ENCODE peak calls at places on chromosome 16, in eight cellular contexts. E is suprapubic skin, N is vagina, L is HCT116, K is GM23338, J is H1, I is K562, B is sigmoid colon. T is an unnamed sample.
A peak's percentile ranks its signal among the peaks of the same experiment; 100 is the strongest.

GRCh38 chr16:21301895-21302291 is 23.8 kb upstream of the CRYM start:
- DNase-seq in I (no peak), B (no peak), E (no peak), K (no peak), L (no peak), N (no peak), J (no peak), T (no peak)

GRCh38 chr16:58329147-58329546 is 34.3 kb upstream of the PRSS54 start:
- DNase-seq in I (no peak), E (no peak), B (no peak), L (no peak), J (no peak), N (no peak), K (no peak), T (no peak)

GRCh38 chr16:87392823-87393679 is 915 bp downstream of the MAP1LC3B start:
- DNase-seq in E (no peak), B (peak; percentile 82), K (peak; percentile 71), J (peak; percentile 80), I (peak; percentile 68), N (no peak), L (no peak), T (peak; percentile 55)

GRCh38 chr16:8665529-8665928 is 8.9 kb upstream of the ABAT start:
- DNase-seq in I (no peak), L (no peak), N (no peak), K (peak; percentile 35), E (no peak), B (no peak), J (no peak), T (no peak)

GRCh38 chr16:87993901-87994300 is 42.7 kb downstream of the BANP start:
- DNase-seq in K (no peak), E (no peak), B (peak; percentile 33), L (no peak), I (no peak), J (no peak), N (no peak), T (no peak)

GRCh38 chr16:81646561-81646960 is 132.5 kb upstream of the PLCG2 start:
- DNase-seq in N (no peak), E (no peak), J (no peak), K (no peak), L (no peak), I (no peak), B (no peak), T (no peak)

GRCh38 chr16:85369060-85369459 is 244.1 kb upstream of the GSE1 start:
- DNase-seq in B (no peak), J (no peak), K (no peak), L (no peak), I (no peak), N (no peak), E (no peak), T (no peak)

GRCh38 chr16:87445486-87445885 is 47.3 kb downstream of the ZCCHC14 start:
- DNase-seq in B (no peak), I (no peak), N (no peak), E (no peak), K (no peak), L (no peak), J (no peak), T (no peak)

GRCh38 chr16:23317266-23317661 is 15.2 kb downstream of the SCNN1B start:
- DNase-seq in J (no peak), L (no peak), B (peak; percentile 73), I (no peak), E (no peak), N (no peak), K (no peak), T (no peak)

GRCh38 chr16:47881574-47881973 is 274.2 kb downstream of the ABCC12 start:
- DNase-seq in B (no peak), K (no peak), I (no peak), N (no peak), J (no peak), E (no peak), L (no peak), T (no peak)

GRCh38 chr16:23512168-23512695 is 1.9 kb upstream of the GGA2 start:
- DNase-seq in K (no peak), I (peak; percentile 50), J (no peak), B (no peak), N (no peak), E (no peak), L (no peak), T (no peak)

GRCh38 chr16:55232822-55233221 is 91.2 kb upstream of the IRX6 start:
- DNase-seq in N (peak; percentile 55), I (no peak), E (no peak), B (no peak), L (no peak), K (no peak), J (no peak), T (no peak)

GRCh38 chr16:22886908-22887307 is 72.9 kb downstream of the HS3ST2 start:
- DNase-seq in N (no peak), B (no peak), E (no peak), J (no peak), I (no peak), K (no peak), L (no peak), T (no peak)

GRCh38 chr16:49615606-49616005 is 240.3 kb downstream of the ZNF423 start:
- DNase-seq in E (no peak), B (peak; percentile 38), N (peak; percentile 93), I (no peak), J (peak; percentile 34), K (no peak), L (no peak), T (no peak)

GRCh38 chr16:56939801-56940200 is 7.9 kb downstream of the HERPUD1 start:
- DNase-seq in I (no peak), B (peak; percentile 26), K (no peak), J (no peak), N (no peak), E (no peak), L (no peak), T (no peak)

GRCh38 chr16:57140866-57141668 is 44.8 kb downstream of the PSME3IP1 start:
- DNase-seq in E (peak; percentile 50), B (peak; percentile 40), K (no peak), I (peak; percentile 72), L (no peak), N (no peak), J (no peak), T (no peak)

GRCh38 chr16:56559109-56559508 is 5.8 kb upstream of the MT4 start:
- DNase-seq in E (no peak), J (no peak), N (no peak), B (no peak), L (no peak), K (no peak), I (no peak), T (no peak)

GRCh38 chr16:22847100-22847499 is 33.1 kb downstream of the HS3ST2 start:
- DNase-seq in K (no peak), J (no peak), N (no peak), L (no peak), I (no peak), E (no peak), B (no peak), T (no peak)

GRCh38 chr16:83949724-83950001 is 3.4 kb upstream of the OSGIN1 start:
- DNase-seq in E (no peak), B (no peak), L (no peak), K (no peak), I (no peak), J (no peak), N (no peak), T (no peak)

GRCh38 chr16:46972429-46972970 is 974 bp downstream of the DNAJA2 start:
- DNase-seq in E (no peak), B (no peak), L (no peak), K (peak; percentile 70), I (peak; percentile 30), J (no peak), N (no peak), T (no peak)

GRCh38 chr16:2966043-2966802 is 2.1 kb downstream of the KREMEN2 start:
- DNase-seq in B (no peak), E (no peak), N (no peak), I (no peak), L (no peak), K (no peak), J (no peak), T (no peak)
- H3K4me1 ChIP-seq in B (peaks cover 69% of the 10 kb centered on the region), E (peaks cover 90% of the 10 kb centered on the region), N (peaks cover 64% of the 10 kb centered on the region), I (peaks cover 17% of the 10 kb centered on the region), L (peaks cover 27% of the 10 kb centered on the region), K (peaks cover 20% of the 10 kb centered on the region), J (no peaks in the 10 kb centered on the region), T (peaks cover 18% of the 10 kb centered on the region)

DNA sequence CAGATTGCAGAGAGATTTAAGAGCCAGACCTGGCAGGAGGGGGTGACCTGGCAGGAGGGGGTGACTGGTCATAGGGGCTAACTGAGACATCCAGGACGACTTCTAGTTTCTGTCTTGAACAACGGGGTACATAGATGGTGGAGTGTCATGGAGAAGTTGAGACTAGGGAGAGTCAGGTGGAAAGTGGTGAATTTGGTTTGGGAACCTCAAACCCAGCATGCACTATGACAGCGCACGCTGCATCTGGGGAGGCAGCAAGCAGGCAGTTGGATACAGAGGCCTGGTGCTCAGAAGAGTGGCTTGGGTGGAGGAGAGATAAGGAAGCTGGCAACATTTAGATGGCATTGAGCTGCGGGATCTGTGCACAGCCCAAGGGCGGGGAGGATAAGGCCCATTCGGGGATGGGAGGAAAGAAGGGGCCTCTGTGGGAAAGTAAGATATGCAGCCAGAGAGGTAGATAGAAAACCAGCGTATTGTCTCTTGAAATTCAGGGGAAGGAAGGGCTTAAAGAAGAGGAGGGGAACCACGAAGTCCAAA is 4.5 kb downstream of the RIPOR1 start:
- DNase-seq in I (no peak), J (no peak), B (no peak), E (no peak), K (no peak), L (no peak), N (peak; percentile 40), T (no peak)
- H3K27me3 ChIP-seq in I (no peaks in the 10 kb centered on the region), J (peaks cover 98% of the 10 kb centered on the region), B (no peaks in the 10 kb centered on the region), E (no peaks in the 10 kb centered on the region), K (peaks cover 99% of the 10 kb centered on the region), L (no peaks in the 10 kb centered on the region), N (no peaks in the 10 kb centered on the region), T (no peaks in the 10 kb centered on the region)

GRCh38 chr16:1510272-1510671 is 17.1 kb downstream of the TELO2 start:
- DNase-seq in J (no peak), L (no peak), E (no peak), I (no peak), K (no peak), B (no peak), N (no peak), T (no peak)

GRCh38 chr16:1510941-1511351 is 17.8 kb downstream of the TELO2 start:
- DNase-seq in B (no peak), N (no peak), K (peak; percentile 50), I (no peak), J (no peak), E (no peak), L (no peak), T (no peak)

GRCh38 chr16:1512174-1512573 is 19.0 kb downstream of the TELO2 start:
- DNase-seq in E (no peak), K (peak; percentile 51), J (no peak), B (no peak), N (no peak), I (no peak), L (no peak), T (no peak)

GRCh38 chr16:1512774-1513173 is 19.6 kb downstream of the TELO2 start:
- DNase-seq in E (no peak), L (no peak), B (no peak), J (no peak), I (no peak), K (no peak), N (no peak), T (no peak)

GRCh38 chr16:1511662-1512061 is 18.5 kb downstream of the TELO2 start:
- DNase-seq in E (no peak), K (no peak), J (no peak), N (no peak), B (no peak), I (no peak), L (no peak), T (no peak)
- TF ChIP-seq POLR2AphosphoS5 in E (no peak), K (no peak), J (no peak), N (no peak), B (no peak), I (no peak), L (no peak), T (no peak)

GRCh38 chr16:73054131-73054496 is 6.2 kb upstream of the ZFHX3 start:
- DNase-seq in I (no peak), N (no peak), J (no peak), E (no peak), K (peak; percentile 43), L (no peak), B (peak; percentile 70), T (no peak)
- H3K4me1 ChIP-seq in I (no peaks in the 10 kb centered on the region), N (peaks cover 47% of the 10 kb centered on the region), J (peaks cover 21% of the 10 kb centered on the region), E (peaks cover 44% of the 10 kb centered on the region), K (peaks cover 83% of the 10 kb centered on the region), L (peaks cover 47% of the 10 kb centered on the region), B (peaks cover 78% of the 10 kb centered on the region), T (no peaks in the 10 kb centered on the region)

T was measured in breast epithelium.